ENCODE peak calls at places on chromosomes 4 and X, in four cellular contexts. U is HFF-Myc, K is ovary, E is fibroblast of pulmonary artery. O is an unnamed sample.

GRCh38 chrX:54044877-54045328 is 630 bp upstream of the PHF8 start:
- DNase-seq in U (no peak), K (no peak), E (no peak), O (no peak)

GRCh38 chr4:185369729-185370128 is 26.0 kb downstream of the LRP2BP start:
- DNase-seq in U (no peak), E (peak; percentile 26), K (no peak), O (no peak)

GRCh38 chrX:131723646-131724045 is 179.8 kb downstream of the OR13H1 start:
- DNase-seq in E (no peak), U (no peak), K (no peak), O (no peak)

GRCh38 chr4:3291969-3292570 is 751 bp upstream of the RGS12 start:
- DNase-seq in E (peak; percentile 24), K (peak; percentile 71), U (no peak), O (peak; percentile 49)

GRCh38 chr4:33780952-33781655 is 2463.2 kb downstream of the ARAP2 start:
- DNase-seq in E (peak; percentile 54), K (no peak), U (peak; percentile 19), O (peak; percentile 61)

GRCh38 chr4:139924782-139925181 is 229.2 kb downstream of the MAML3 start:
- DNase-seq in E (no peak), K (no peak), U (no peak), O (no peak)

GRCh38 chr4:157425897-157426296 is 205.4 kb downstream of the GRIA2 start:
- DNase-seq in K (no peak), E (no peak), U (no peak), O (no peak)

GRCh38 chr4:37793562-37793961 is 32.9 kb upstream of the PGM2 start:
- DNase-seq in U (no peak), K (no peak), E (peak; percentile 57), O (peak; percentile 49)

GRCh38 chrX:16144420-16144819 is 21.1 kb downstream of the GRPR start:
- DNase-seq in E (no peak), K (no peak), U (no peak), O (no peak)

GRCh38 chr4:89306486-89307184 is 965 bp downstream of the GPRIN3 start:
- DNase-seq in E (no peak), K (no peak), U (no peak), O (no peak)

GRCh38 chrX:68433155-68433980 is at the start of gene OPHN1:
- DNase-seq in U (no peak), E (peak; percentile 78), K (peak; percentile 73), O (peak; percentile 76)

GRCh38 chr4:145883173-145883572 is 55.5 kb downstream of the ZNF827 start:
- DNase-seq in E (no peak), U (no peak), K (no peak), O (no peak)

GRCh38 chrX:44872319-44872816 is 620 bp upstream of the KDM6A start:
- DNase-seq in E (peak; percentile 17), K (no peak), U (no peak), O (no peak)

GRCh38 chr4:41384992-41385391 is 128.3 kb downstream of the UCHL1 start:
- DNase-seq in U (no peak), E (no peak), K (peak; percentile 60), O (no peak)

GRCh38 chr4:38105475-38105874 is 145.3 kb downstream of the PTTG2 start:
- DNase-seq in U (no peak), K (no peak), E (no peak), O (no peak)

GRCh38 chr4:110270492-110271197 is 72.2 kb upstream of the ELOVL6 start:
- DNase-seq in U (peak; percentile 22), E (peak; percentile 42), K (no peak), O (peak; percentile 76)

GRCh38 chrX:17174671-17175070 is 200.3 kb upstream of the NHS start:
- DNase-seq in E (no peak), K (no peak), U (no peak), O (no peak)

GRCh38 chrX:32867781-32868523 is 343.4 kb downstream of the DMD start:
- DNase-seq in U (no peak), K (no peak), E (no peak), O (no peak)

GRCh38 chrX:128020701-128021100 is 31.5 kb downstream of the ACTRT1 start:
- DNase-seq in U (no peak), E (peak; percentile 12), K (no peak), O (no peak)

GRCh38 chr4:3059090-3059428 is 15.3 kb downstream of the HTT-AS start:
- DNase-seq in U (no peak), K (no peak), E (no peak), O (no peak)

GRCh38 chr4:173448919-173449641 is 50.2 kb upstream of the SCRG1 start:
- DNase-seq in U (no peak), K (no peak), E (no peak), O (peak; percentile 8)

GRCh38 chr4:184310171-184310567 is 92.5 kb upstream of the ENPP6 start:
- DNase-seq in U (no peak), E (no peak), K (no peak), O (peak; percentile 19)

GRCh38 chr4:165986956-165987698 is 114.1 kb downstream of the TLL1 start:
- DNase-seq in K (no peak), U (no peak), E (no peak), O (no peak)

GRCh38 chr4:181685911-181686310 is 557.3 kb upstream of the TENM3 start:
- DNase-seq in K (no peak), E (peak; percentile 71), U (peak; percentile 38), O (peak; percentile 83)

GRCh38 chrX:55908685-55909212 is 191.2 kb downstream of the RRAGB start:
- DNase-seq in K (peak; percentile 23), E (peak; percentile 4), U (no peak), O (peak; percentile 4)

GRCh38 chr4:25925486-25926201 is 11.6 kb downstream of the SMIM20 start:
- DNase-seq in E (peak; percentile 52), K (no peak), U (no peak), O (peak; percentile 55)
- TF ChIP-seq CTCF in E (peak; percentile 69), K (no peak), U (peak; percentile 64), O (peak; percentile 80)

GRCh38 chr4:60013458-60013857 is 1186.7 kb upstream of the ADGRL3 start:
- DNase-seq in E (no peak), K (no peak), U (no peak), O (no peak)

GRCh38 chr4:60019946-60020345 is 1180.2 kb upstream of the ADGRL3 start:
- DNase-seq in E (no peak), K (no peak), U (no peak), O (no peak)

GRCh38 chr4:60020389-60020788 is 1179.7 kb upstream of the ADGRL3 start:
- DNase-seq in K (no peak), E (no peak), U (no peak), O (no peak)

GRCh38 chr4:60019180-60019579 is 1180.9 kb upstream of the ADGRL3 start:
- DNase-seq in K (no peak), U (no peak), E (no peak), O (no peak)
- H3K4me3 ChIP-seq in K (no peak overlapping the region), U (no peak overlapping the region), E (no peak overlapping the region), O (no peak overlapping the region)

DNA sequence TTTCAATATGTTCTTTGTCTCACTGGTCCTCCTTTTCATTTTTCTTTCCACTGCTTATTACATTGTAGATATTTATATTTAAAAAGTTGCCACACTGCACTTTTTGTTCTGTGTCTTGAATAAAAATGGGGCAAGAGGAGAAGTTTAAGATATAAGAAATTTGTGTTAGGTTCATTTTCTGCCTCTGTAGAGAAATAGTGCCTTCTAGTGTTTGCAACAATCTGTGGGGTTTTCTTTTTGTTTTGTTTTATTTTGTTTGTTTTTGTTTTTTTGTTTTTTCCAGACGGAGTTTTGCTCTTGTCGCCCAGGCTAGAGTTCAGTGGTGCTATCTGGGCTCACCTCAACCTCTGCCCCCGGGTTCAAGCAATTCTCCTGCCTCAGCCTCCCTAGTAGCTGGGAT is 20.1 kb upstream of the SMIM14 start:
- DNase-seq in U (no peak), K (no peak), E (peak; percentile 49), O (peak; percentile 37)
- TF ChIP-seq CTCF in U (no peak), K (no peak), E (peak; percentile 66), O (peak; percentile 42)

DNA sequence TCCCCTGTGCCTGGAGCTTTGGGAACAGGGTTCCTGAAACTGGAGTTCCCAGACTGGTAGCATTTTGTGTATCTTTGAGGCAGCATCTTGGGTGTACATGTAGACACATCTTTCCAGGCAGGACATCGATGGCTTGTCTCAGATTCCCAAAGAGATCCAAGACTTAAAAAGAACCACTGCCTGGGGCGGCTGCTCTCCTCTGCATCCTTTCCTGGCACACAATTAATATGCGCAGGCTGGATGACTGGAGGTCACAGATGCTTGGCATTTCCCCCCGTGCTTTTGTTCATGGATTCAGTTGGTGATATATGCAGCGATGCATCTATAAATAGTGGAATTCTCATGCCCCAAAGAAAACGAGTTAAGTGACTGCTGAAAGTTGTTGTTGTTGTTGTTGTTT is 80.5 kb downstream of the CLDN34 start:
- DNase-seq in K (no peak), E (no peak), U (no peak), O (no peak)
- H3K4me3 ChIP-seq in K (no peak overlapping the region), E (no peak overlapping the region), U (no peak overlapping the region), O (no peak overlapping the region)

DNA sequence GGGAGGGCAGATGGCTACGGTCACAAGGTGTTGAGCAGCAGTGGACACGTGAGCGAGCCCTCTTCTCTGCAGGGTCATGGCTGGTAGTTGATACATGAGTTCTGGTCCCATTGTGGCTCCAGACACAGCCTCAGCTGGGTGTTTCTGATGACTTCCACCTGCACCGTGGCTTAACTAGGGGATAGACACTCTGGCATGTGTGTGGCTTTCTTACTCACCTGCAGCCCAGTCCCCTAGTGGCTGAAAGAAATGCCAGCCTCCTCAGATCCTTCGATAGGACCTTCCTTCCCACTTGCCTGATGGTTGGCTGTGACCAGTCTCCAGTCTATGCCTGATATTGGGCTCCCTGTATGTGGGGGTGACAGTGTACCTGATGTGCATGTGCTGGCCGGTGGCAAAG is 5.0 kb downstream of the GPR78 start:
- DNase-seq in U (no peak), K (peak; percentile 7), E (no peak), O (no peak)
- TF ChIP-seq CTCF in U (peak; percentile 16), K (no peak), E (no peak), O (no peak)

O was measured in cardiac fibroblast.